ENCODE peak calls at places on chromosomes 12 and 14, in five cellular contexts. F is mesendoderm; O is lower leg skin; L is Jurkat, Clone E6-1; M is kidney tubule cell. K is an unnamed sample.

GRCh38 chr12:48286665-48287064 is 64.1 kb downstream of the ZNF641 start:
- DNase-seq in F (peak; percentile 58), O (no peak), L (no peak), M (no peak), K (no peak)

GRCh38 chr14:59032821-59033220 is 155.6 kb upstream of the DAAM1 start:
- DNase-seq in F (peak; percentile 15), O (no peak), L (no peak), M (peak; percentile 20), K (no peak)

GRCh38 chr12:20492251-20492728 is 124.0 kb downstream of the PDE3A start:
- DNase-seq in F (peak; percentile 60), O (no peak), L (peak; percentile 5), M (peak; percentile 91), K (no peak)

GRCh38 chr12:117854339-117855012 is 114.3 kb downstream of the KSR2 start:
- DNase-seq in F (peak; percentile 78), O (no peak), L (peak; percentile 30), M (peak; percentile 64), K (peak; percentile 60)

GRCh38 chr14:93532550-93532949 is 101.8 kb downstream of the UNC79 start:
- DNase-seq in F (no peak), O (no peak), L (no peak), M (no peak), K (no peak)

GRCh38 chr12:100741084-100741711 is 53.4 kb upstream of the ANO4 start:
- DNase-seq in F (peak; percentile 45), O (peak; percentile 36), L (peak; percentile 10), M (peak; percentile 48), K (no peak)

GRCh38 chr14:26765768-26766550 is 168.1 kb upstream of the NOVA1 start:
- DNase-seq in F (peak; percentile 9), O (no peak), L (no peak), M (peak; percentile 73), K (no peak)

GRCh38 chr12:121110211-121110940 is 22.3 kb upstream of the P2RX7 start:
- DNase-seq in F (peak; percentile 77), O (peak; percentile 91), L (peak; percentile 46), M (peak; percentile 81), K (peak; percentile 71)

GRCh38 chr12:52127683-52128450 is 48.4 kb downstream of the SMIM41 start:
- DNase-seq in F (no peak), O (no peak), L (no peak), M (no peak), K (no peak)

GRCh38 chr12:88298761-88299242 is 156.7 kb downstream of the TMTC3 start:
- DNase-seq in F (peak; percentile 67), O (no peak), L (no peak), M (peak; percentile 98), K (no peak)

GRCh38 chr14:54711812-54712211 is 144.9 kb downstream of the SAMD4A start:
- DNase-seq in F (no peak), O (no peak), L (peak; percentile 17), M (no peak), K (peak; percentile 35)

GRCh38 chr12:131895640-131896079 is 1.2 kb downstream of the ULK1 start:
- DNase-seq in F (no peak), O (no peak), L (no peak), M (no peak), K (peak; percentile 26)

GRCh38 chr14:64421166-64421565 is 33.0 kb downstream of the MTHFD1 start:
- DNase-seq in F (no peak), O (no peak), L (no peak), M (peak; percentile 41), K (no peak)

GRCh38 chr14:105844047-105844630 is 317.8 kb downstream of the TMEM121 start:
- DNase-seq in F (no peak), O (peak; percentile 78), L (no peak), M (no peak), K (no peak)

GRCh38 chr12:53961025-53961761 is 6.5 kb downstream of the HOXC12 start:
- DNase-seq in F (no peak), O (no peak), L (no peak), M (no peak), K (no peak)

K was measured in activated CD4-positive, alpha-beta T cell treated with anti-CD3 and anti-CD28 coated beads, Interleukin-2, amount 10 ng/mL, durations not matched to agents 7 days and 5 days.